ENCODE peak calls at places on chromosomes 6 and 20, in seven cellular contexts. G, P, M, R, T, U and S are unnamed samples. For H3K27me3, the result is how much of the 10 kb centered on the place peaks cover.

GRCh38 chr6:157637941-157638340 is 185.1 kb upstream of the SNX9 start:
- DNase-seq in G (no peak), P (no peak), T (no peak), U (no peak), R (no peak), M (no peak), S (no peak)

GRCh38 chr6:149473080-149474052 is 11.4 kb downstream of the ZC3H12D start:
- DNase-seq in T (no peak), G (peak), P (no peak), M (no peak), R (no peak), U (no peak), S (no peak)

GRCh38 chr6:6884193-6884627 is 223.6 kb upstream of the RREB1 start:
- DNase-seq in U (no peak), P (no peak), T (no peak), G (peak), R (no peak), M (no peak), S (no peak)

GRCh38 chr6:38739532-38739931 is 24.4 kb downstream of the DNAH8 start:
- DNase-seq in T (no peak), G (peak), M (no peak), P (no peak), R (no peak), U (no peak), S (no peak)

GRCh38 chr6:30769088-30769852 is 24.9 kb upstream of the IER3 start:
- DNase-seq in M (no peak), P (peak), R (peak), U (peak), G (peak), T (peak), S (peak)

GRCh38 chr6:41716516-41717446 is 18.6 kb downstream of the TFEB start:
- DNase-seq in T (no peak), P (no peak), G (no peak), R (no peak), U (no peak), M (no peak), S (no peak)

GRCh38 chr6:109308018-109308492 is 74.2 kb downstream of the CD164 start:
- DNase-seq in U (no peak), M (no peak), T (no peak), R (no peak), G (peak), P (peak), S (no peak)

GRCh38 chr6:19070520-19070919 is 683.4 kb downstream of the RNF144B start:
- DNase-seq in G (no peak), U (no peak), T (no peak), M (no peak), R (no peak), P (no peak), S (no peak)

GRCh38 chr6:72748759-72749158 is 126.9 kb downstream of the KCNQ5 start:
- DNase-seq in T (no peak), R (peak), M (no peak), U (no peak), G (peak), P (no peak), S (no peak)

GRCh38 chr20:10729785-10730184 is 56.0 kb upstream of the JAG1 start:
- DNase-seq in U (no peak), G (no peak), R (no peak), M (no peak), P (no peak), T (no peak), S (no peak)

GRCh38 chr20:9829835-9830234 is 9.0 kb downstream of the PAK5 start:
- DNase-seq in P (no peak), R (no peak), M (no peak), G (no peak), T (no peak), U (no peak), S (no peak)

GRCh38 chr6:14276667-14277404 is 159.3 kb downstream of the CD83 start:
- DNase-seq in U (no peak), R (no peak), G (no peak), T (no peak), P (no peak), M (no peak), S (peak)

GRCh38 chr6:3701631-3702030 is 49.9 kb downstream of the PXDC1 start:
- DNase-seq in U (no peak), P (no peak), R (no peak), G (no peak), T (no peak), M (no peak), S (no peak)

GRCh38 chr6:52146851-52147445 is 39.2 kb upstream of the IL17A start:
- DNase-seq in P (no peak), U (no peak), M (no peak), G (no peak), T (no peak), R (no peak), S (no peak)

DNA sequence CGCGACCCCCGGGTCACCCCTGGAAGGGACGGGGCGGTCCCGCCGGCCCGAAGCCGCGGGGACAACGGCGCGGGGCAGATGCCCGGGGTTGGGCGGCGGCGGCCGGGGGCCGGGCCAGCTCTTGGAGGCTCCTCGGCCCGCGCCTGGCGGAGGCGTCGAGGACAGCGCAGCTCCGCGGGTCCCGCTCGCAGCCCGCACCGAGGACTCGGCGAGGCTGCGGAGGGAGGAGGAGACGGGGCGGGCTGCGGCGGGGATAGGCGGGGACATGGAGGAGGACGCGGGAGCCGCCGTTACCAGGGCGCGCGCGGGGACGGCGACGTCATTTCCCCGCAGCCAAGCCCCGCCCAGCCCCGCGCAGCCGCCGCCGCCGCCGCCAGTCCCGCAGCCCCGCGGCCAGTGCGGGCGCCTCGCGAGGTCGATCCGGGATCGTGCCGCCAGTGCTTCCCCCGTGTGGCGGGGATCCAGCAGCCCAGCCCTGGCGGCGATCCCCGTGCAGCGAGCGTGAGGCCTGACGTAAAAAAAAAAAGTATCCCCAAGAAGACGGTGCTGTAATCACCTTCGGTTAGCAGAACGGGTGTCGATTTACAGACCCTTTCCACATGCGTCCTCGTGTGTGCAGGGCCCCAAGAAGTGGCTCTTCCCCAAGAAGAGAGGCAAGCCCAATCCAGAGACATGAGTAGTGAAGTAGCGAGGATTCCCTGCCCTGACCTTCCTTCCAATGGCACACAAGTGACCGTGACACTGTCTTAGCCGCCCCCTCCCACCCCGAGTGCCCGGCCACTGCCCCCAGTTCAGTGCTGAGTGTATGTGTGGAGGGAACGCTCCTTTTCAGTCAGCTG is at the start of gene FAM184A:
- DNase-seq in R (peak), G (peak), M (peak), U (peak), P (peak), T (peak), S (peak)
- TF ChIP-seq CTCF in R (no peak), G (peak), M (peak), U (no peak), P (peak), T (no peak), S (no peak)

DNA sequence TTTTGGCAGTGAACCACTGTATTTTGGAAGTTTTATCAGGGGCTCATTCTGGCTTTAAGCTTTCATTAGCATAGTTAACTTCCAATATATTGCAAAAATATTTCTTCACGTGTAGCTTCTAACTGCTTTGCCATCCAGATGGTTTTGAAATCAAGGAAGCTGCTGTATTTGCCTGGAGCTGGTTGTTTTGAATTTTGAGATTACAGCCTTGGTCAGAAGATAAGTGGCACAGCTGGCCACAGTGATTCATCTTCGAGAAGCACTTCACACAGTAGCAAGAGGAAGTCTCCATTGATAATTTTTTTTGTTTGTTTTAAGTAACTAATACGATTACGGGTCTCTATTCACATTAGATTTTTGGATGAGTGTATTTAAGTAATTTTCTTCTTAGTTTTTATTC is 3.8 kb downstream of the APCDD1L start:
- DNase-seq in M (no peak), T (no peak), G (peak), P (no peak), U (no peak), R (no peak), S (no peak)
- H3K27ac ChIP-seq in M (no peak), T (no peak), G (no peak), P (no peak), U (no peak), R (no peak), S (no peak)

GRCh38 chr20:21514553-21515251 is 838 bp upstream of the NKX2-2 start:
- DNase-seq in T (no peak), R (no peak), G (no peak), M (no peak), U (no peak), P (no peak), S (no peak)

GRCh38 chr20:21512634-21513180 is 1.2 kb downstream of the NKX2-2 start:
- DNase-seq in G (no peak), P (no peak), T (no peak), M (no peak), R (no peak), U (no peak), S (no peak)

GRCh38 chr20:21513881-21514540 is at the start of gene NKX2-2:
- DNase-seq in M (peak), G (no peak), U (no peak), T (no peak), P (no peak), R (no peak), S (no peak)

GRCh38 chr20:21511850-21512633 is 1.8 kb downstream of the NKX2-2 start:
- DNase-seq in G (no peak), U (no peak), T (no peak), P (no peak), M (no peak), R (no peak), S (no peak)

DNA sequence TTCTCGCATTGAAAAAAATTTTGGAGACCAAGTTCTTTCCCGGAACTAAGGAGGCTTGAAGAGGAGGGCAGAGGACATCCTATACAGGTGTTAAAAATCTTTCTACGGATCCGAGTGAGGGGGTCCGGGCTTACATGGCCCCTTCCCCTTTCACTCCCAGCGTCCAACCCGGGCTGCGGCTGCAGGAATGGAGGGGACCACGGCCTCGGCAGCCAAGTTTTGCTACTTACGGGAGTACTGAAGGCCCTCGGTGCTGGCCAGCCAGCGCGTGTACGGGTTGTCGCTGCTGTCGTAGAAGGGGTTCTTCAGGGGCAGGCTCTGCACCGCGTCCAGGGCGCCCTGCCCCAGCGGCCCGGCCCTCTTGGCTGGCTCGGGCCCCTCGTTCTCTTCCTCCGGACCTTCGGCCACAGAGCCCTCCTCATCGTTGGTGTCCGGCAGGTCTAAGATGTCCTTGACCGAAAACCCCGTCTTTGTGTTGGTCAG is 642 bp downstream of the NKX2-2 start:
- DNase-seq in T (no peak), P (no peak), G (no peak), M (no peak), U (no peak), R (no peak), S (no peak)
- H3K27me3 ChIP-seq in T (under half), P (under half), G (half or more), M (half or more), U (under half), R (half or more), S (half or more)

DNA sequence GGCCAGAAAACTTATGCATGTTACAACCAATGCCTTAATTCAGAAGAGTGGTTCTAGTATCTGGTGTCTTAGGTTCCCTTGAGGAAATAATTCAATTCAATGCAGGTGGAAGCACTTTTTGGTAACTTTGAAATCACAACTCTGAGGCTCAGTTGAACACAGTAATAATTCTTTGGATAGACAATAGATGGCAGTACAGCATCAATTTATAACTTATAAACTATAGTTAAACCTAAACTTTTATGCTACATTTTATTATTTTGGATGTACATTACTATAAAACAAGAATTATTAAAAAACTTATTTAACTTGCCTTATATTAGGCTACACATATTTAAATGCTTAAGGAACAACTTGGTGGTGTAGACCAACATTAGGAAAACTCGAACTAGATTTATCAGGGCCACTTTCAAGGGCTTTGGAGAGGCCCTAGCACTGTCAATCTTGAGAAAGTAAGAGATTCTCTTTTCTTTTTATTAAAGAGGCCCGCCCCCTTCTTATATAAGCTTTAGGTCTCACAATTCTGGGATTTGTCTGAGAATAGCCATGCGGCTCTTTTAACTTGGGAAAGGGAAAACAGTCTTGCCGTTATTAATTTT is 85.9 kb downstream of the CRYBG1 start:
- DNase-seq in P (no peak), M (no peak), T (no peak), G (peak), R (no peak), U (no peak), S (no peak)
- TF ChIP-seq CTCF in P (peak), M (peak), T (no peak), G (peak), R (no peak), U (peak), S (peak)

GRCh38 chr6:70303034-70303525 is at the start of gene COL9A1:
- DNase-seq in M (no peak), T (no peak), G (no peak), U (no peak), P (no peak), R (no peak), S (no peak)

GRCh38 chr6:70299456-70299855 is 3.4 kb downstream of the COL9A1 start:
- DNase-seq in T (no peak), U (no peak), P (no peak), M (no peak), G (peak), R (no peak), S (no peak)

GRCh38 chr6:70292144-70292543 is 10.7 kb downstream of the COL9A1 start:
- DNase-seq in R (no peak), P (no peak), T (no peak), G (no peak), M (no peak), U (no peak), S (no peak)

GRCh38 chr6:70298070-70298469 is 4.8 kb downstream of the COL9A1 start:
- DNase-seq in R (no peak), P (no peak), M (no peak), U (no peak), T (no peak), G (no peak), S (no peak)
- H3K27ac ChIP-seq in R (no peak), P (no peak), M (no peak), U (no peak), T (no peak), G (no peak), S (no peak)

GRCh38 chr6:167130008-167130677 is 7.2 kb downstream of the CCR6 start:
- DNase-seq in G (no peak), T (no peak), R (no peak), P (no peak), U (no peak), M (no peak), S (no peak)
- H3K27me3 ChIP-seq in G (half or more), T (under half), R (under half), P (under half), U (under half), M (under half), S (under half)